ENCODE peak calls at places on chromosomes 3 and 15, in five cellular contexts. One of them, this sample, is unnamed.

GRCh38 chr15:30974112-30974511 is 17.3 kb downstream of the MTMR10 start:
- DNase-seq in HepG2: no peak
- DNase-seq in GM12878: no peak
- DNase-seq in H1: no peak
- DNase-seq in K562: no peak
- DNase-seq in this sample: no peak

GRCh38 chr15:33108518-33108917 is 86.0 kb downstream of the FMN1 start:
- DNase-seq in HepG2: no peak
- DNase-seq in GM12878: no peak
- DNase-seq in K562: no peak
- DNase-seq in H1: no peak
- DNase-seq in this sample: no peak

GRCh38 chr15:43800286-43801136 is at the start of gene HYPK:
- DNase-seq in K562: peak
- DNase-seq in H1: peak
- DNase-seq in GM12878: peak
- DNase-seq in HepG2: peak
- DNase-seq in this sample: peak

GRCh38 chr3:12995389-12996180 is 77.6 kb downstream of the IQSEC1 start:
- DNase-seq in K562: no peak
- DNase-seq in H1: no peak
- DNase-seq in HepG2: peak
- DNase-seq in GM12878: no peak
- DNase-seq in this sample: no peak

GRCh38 chr3:165193392-165194268 is 2.6 kb downstream of the SLITRK3 start:
- DNase-seq in HepG2: no peak
- DNase-seq in K562: no peak
- DNase-seq in H1: no peak
- DNase-seq in GM12878: no peak
- DNase-seq in this sample: peak

GRCh38 chr3:27800261-27800660 is 78.1 kb upstream of the EOMES start:
- DNase-seq in K562: no peak
- DNase-seq in HepG2: no peak
- DNase-seq in GM12878: no peak
- DNase-seq in H1: no peak
- DNase-seq in this sample: no peak

GRCh38 chr3:132659370-132660055 is at the start of gene ACAD11:
- DNase-seq in HepG2: peak
- DNase-seq in H1: no peak
- DNase-seq in K562: peak
- DNase-seq in GM12878: peak
- DNase-seq in this sample: peak

GRCh38 chr3:37814547-37814946 is 47.1 kb upstream of the CTDSPL start:
- DNase-seq in GM12878: no peak
- DNase-seq in HepG2: no peak
- DNase-seq in K562: no peak
- DNase-seq in H1: no peak
- DNase-seq in this sample: no peak

GRCh38 chr3:156307704-156308103 is 187.3 kb downstream of the KCNAB1 start:
- DNase-seq in HepG2: no peak
- DNase-seq in K562: no peak
- DNase-seq in GM12878: no peak
- DNase-seq in H1: no peak
- DNase-seq in this sample: no peak

GRCh38 chr3:106191913-106192312 is 323.1 kb upstream of the CBLB start:
- DNase-seq in K562: no peak
- DNase-seq in GM12878: no peak
- DNase-seq in H1: no peak
- DNase-seq in HepG2: no peak
- DNase-seq in this sample: no peak
- TF ChIP-seq MAX in K562: no peak
- TF ChIP-seq MAX in GM12878: no peak
- TF ChIP-seq MAX in H1: no peak
- TF ChIP-seq MAX in HepG2: no peak
- TF ChIP-seq MAX in this sample: no peak

GRCh38 chr15:35932541-35932940 is 386.6 kb upstream of the DPH6 start:
- DNase-seq in GM12878: no peak
- DNase-seq in K562: no peak
- DNase-seq in HepG2: no peak
- DNase-seq in H1: no peak
- DNase-seq in this sample: no peak
- TF ChIP-seq ATF2 in GM12878: no peak
- TF ChIP-seq ATF2 in K562: no peak
- TF ChIP-seq ATF2 in HepG2: no peak
- TF ChIP-seq ATF2 in H1: no peak
- TF ChIP-seq ATF2 in this sample: no peak

GRCh38 chr3:108171095-108171494 is 51.1 kb downstream of the IFT57 start:
- DNase-seq in K562: no peak
- DNase-seq in GM12878: no peak
- DNase-seq in H1: no peak
- DNase-seq in HepG2: peak
- DNase-seq in this sample: no peak

GRCh38 chr3:108178676-108179075 is 43.5 kb downstream of the IFT57 start:
- DNase-seq in HepG2: no peak
- DNase-seq in K562: no peak
- DNase-seq in GM12878: no peak
- DNase-seq in H1: no peak
- DNase-seq in this sample: no peak

GRCh38 chr3:108180214-108180613 is 42.0 kb downstream of the IFT57 start:
- DNase-seq in HepG2: no peak
- DNase-seq in GM12878: no peak
- DNase-seq in K562: no peak
- DNase-seq in H1: no peak
- DNase-seq in this sample: no peak

GRCh38 chr3:108181172-108181571 is 41.1 kb downstream of the IFT57 start:
- DNase-seq in GM12878: no peak
- DNase-seq in HepG2: no peak
- DNase-seq in H1: no peak
- DNase-seq in K562: no peak
- DNase-seq in this sample: no peak

GRCh38 chr3:108175352-108175751 is 46.9 kb downstream of the IFT57 start:
- DNase-seq in GM12878: no peak
- DNase-seq in K562: no peak
- DNase-seq in H1: no peak
- DNase-seq in HepG2: no peak
- DNase-seq in this sample: no peak
- TF ChIP-seq MAX in GM12878: no peak
- TF ChIP-seq MAX in K562: no peak
- TF ChIP-seq MAX in H1: no peak
- TF ChIP-seq MAX in HepG2: no peak
- TF ChIP-seq MAX in this sample: no peak

GRCh38 chr15:66164788-66165187 is 88.8 kb downstream of the MEGF11 start:
- DNase-seq in K562: no peak
- DNase-seq in H1: no peak
- DNase-seq in GM12878: no peak
- DNase-seq in HepG2: no peak
- DNase-seq in this sample: no peak
- TF ChIP-seq ATF2 in K562: no peak
- TF ChIP-seq ATF2 in H1: no peak
- TF ChIP-seq ATF2 in GM12878: no peak
- TF ChIP-seq ATF2 in HepG2: no peak
- TF ChIP-seq ATF2 in this sample: no peak

GRCh38 chr15:22891426-22892210 is 53.2 kb downstream of the NIPA2 start:
- DNase-seq in HepG2: no peak
- DNase-seq in K562: no peak
- DNase-seq in GM12878: no peak
- DNase-seq in H1: no peak
- DNase-seq in this sample: no peak

GRCh38 chr15:22888120-22888859 is 49.8 kb downstream of the NIPA2 start:
- DNase-seq in H1: no peak
- DNase-seq in HepG2: no peak
- DNase-seq in GM12878: no peak
- DNase-seq in K562: peak
- DNase-seq in this sample: no peak

GRCh38 chr15:22892333-22892732 is 53.9 kb downstream of the NIPA2 start:
- DNase-seq in K562: peak
- DNase-seq in GM12878: no peak
- DNase-seq in H1: no peak
- DNase-seq in HepG2: no peak
- DNase-seq in this sample: no peak

GRCh38 chr15:22889146-22889818 is 50.8 kb downstream of the NIPA2 start:
- DNase-seq in GM12878: no peak
- DNase-seq in H1: no peak
- DNase-seq in HepG2: no peak
- DNase-seq in K562: no peak
- DNase-seq in this sample: no peak

DNA sequence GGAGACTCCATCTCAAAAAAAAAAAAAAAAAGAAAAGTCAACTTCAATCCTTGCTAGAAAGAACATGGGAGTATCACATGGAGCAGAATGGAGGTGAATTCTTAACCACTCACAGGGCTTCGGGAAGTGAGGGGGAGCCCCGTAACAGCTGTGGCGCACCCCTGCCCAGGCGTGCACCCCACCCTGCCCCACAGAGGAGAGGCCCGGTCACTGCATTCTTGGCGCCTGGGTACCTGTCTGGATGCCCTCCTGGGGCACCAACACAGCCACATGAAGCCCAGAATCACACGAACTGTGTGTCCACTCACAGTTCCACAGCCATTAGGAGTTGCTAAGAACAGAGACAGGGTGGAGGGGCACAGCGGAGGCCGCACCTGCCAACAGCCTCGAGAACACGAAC is 51.8 kb downstream of the NIPA2 start:
- DNase-seq in GM12878: no peak
- DNase-seq in K562: no peak
- DNase-seq in H1: no peak
- DNase-seq in HepG2: no peak
- DNase-seq in this sample: no peak
- TF ChIP-seq MAX in GM12878: no peak
- TF ChIP-seq MAX in K562: no peak
- TF ChIP-seq MAX in H1: no peak
- TF ChIP-seq MAX in HepG2: no peak
- TF ChIP-seq MAX in this sample: no peak

GRCh38 chr15:76310470-76311070 is 699 bp downstream of the ETFA start:
- DNase-seq in GM12878: no peak
- DNase-seq in K562: no peak
- DNase-seq in HepG2: no peak
- DNase-seq in H1: no peak
- DNase-seq in this sample: no peak
- TF ChIP-seq ATF2 in GM12878: no peak
- TF ChIP-seq ATF2 in K562: no peak
- TF ChIP-seq ATF2 in HepG2: no peak
- TF ChIP-seq ATF2 in H1: no peak
- TF ChIP-seq ATF2 in this sample: no peak